ENCODE peak calls at places on chromosomes 11 and 22, in six cellular contexts. Z, O, V, P, Q and L are unnamed samples.

GRCh38 chr22:37316405-37316804 is 34.1 kb downstream of the CYTH4 start:
- DNase-seq in Z (no peak), O (no peak), V (no peak), P (no peak), Q (no peak), L (no peak)

GRCh38 chr22:22462813-22463567 is 45.6 kb downstream of the ZNF280B start:
- DNase-seq in Z (no peak), O (no peak), V (no peak), P (no peak), Q (no peak), L (no peak)

GRCh38 chr22:39528080-39528661 is 4.4 kb downstream of the RPS19BP1 start:
- DNase-seq in Z (no peak), O (no peak), V (no peak), P (no peak), Q (no peak), L (no peak)

GRCh38 chr22:29154364-29155048 is 51.2 kb upstream of the EMID1 start:
- DNase-seq in Z (peak; percentile 57), O (peak; percentile 60), V (peak; percentile 78), P (peak; percentile 69), Q (peak; percentile 25), L (no peak)

GRCh38 chr11:122235615-122236014 is 119.6 kb upstream of the BLID start:
- DNase-seq in Z (no peak), O (no peak), V (no peak), P (peak; percentile 73), Q (no peak), L (peak; percentile 93)

GRCh38 chr11:15942126-15942525 is 414.2 kb downstream of the SOX6 start:
- DNase-seq in Z (no peak), O (no peak), V (no peak), P (no peak), Q (no peak), L (no peak)

GRCh38 chr11:45922425-45923082 is at the start of gene LARGE2:
- DNase-seq in Z (no peak), O (no peak), V (peak; percentile 60), P (peak; percentile 87), Q (no peak), L (no peak)

GRCh38 chr11:124517314-124517713 is 26.1 kb downstream of the OR8B12 start:
- DNase-seq in Z (no peak), O (no peak), V (no peak), P (no peak), Q (no peak), L (no peak)

GRCh38 chr22:50507421-50507990 is at the start of gene LMF2:
- DNase-seq in Z (peak; percentile 82), O (peak; percentile 86), V (peak; percentile 95), P (peak; percentile 92), Q (no peak), L (peak; percentile 99)

GRCh38 chr11:35969089-35970046 is 25.5 kb downstream of the LDLRAD3 start:
- DNase-seq in Z (no peak), O (no peak), V (no peak), P (peak; percentile 21), Q (no peak), L (no peak)

GRCh38 chr11:41309716-41310115 is 149.7 kb downstream of the LRRC4C start:
- DNase-seq in Z (no peak), O (no peak), V (no peak), P (no peak), Q (no peak), L (no peak)

GRCh38 chr22:33126881-33127280 is 68.7 kb upstream of the SYN3 start:
- DNase-seq in Z (no peak), O (no peak), V (no peak), P (no peak), Q (no peak), L (no peak)

GRCh38 chr11:44090539-44090938 is 4.9 kb upstream of the EXT2 start:
- DNase-seq in Z (no peak), O (no peak), V (no peak), P (no peak), Q (no peak), L (no peak)

GRCh38 chr11:12269104-12269441 is 108.3 kb upstream of the PARVA start:
- DNase-seq in Z (no peak), O (no peak), V (no peak), P (peak; percentile 57), Q (no peak), L (no peak)

GRCh38 chr22:21632237-21632895 is at the start of gene CCDC116:
- DNase-seq in Z (no peak), O (peak; percentile 79), V (no peak), P (no peak), Q (no peak), L (no peak)

GRCh38 chr11:86370171-86370570 is 4.5 kb upstream of the CCDC81 start:
- DNase-seq in Z (no peak), O (no peak), V (no peak), P (no peak), Q (no peak), L (no peak)

GRCh38 chr11:46338988-46339666 is 8.1 kb upstream of the DGKZ start:
- DNase-seq in Z (no peak), O (no peak), V (no peak), P (peak; percentile 25), Q (no peak), L (no peak)

GRCh38 chr11:59957094-59957493 is 6.7 kb upstream of the OOSP4A start:
- DNase-seq in Z (no peak), O (no peak), V (no peak), P (no peak), Q (no peak), L (no peak)

GRCh38 chr11:77147668-77148321 is 19.7 kb downstream of the MYO7A start:
- DNase-seq in Z (no peak), O (peak; percentile 50), V (no peak), P (peak; percentile 19), Q (no peak), L (no peak)

GRCh38 chr22:49617264-49617663 is 210.4 kb downstream of the BRD1 start:
- DNase-seq in Z (no peak), O (no peak), V (peak; percentile 28), P (no peak), Q (no peak), L (no peak)

GRCh38 chr22:48104786-48105185 is 1342.3 kb downstream of the TBC1D22A start:
- DNase-seq in Z (no peak), O (no peak), V (no peak), P (no peak), Q (no peak), L (peak; percentile 70)

GRCh38 chr11:58442136-58442535 is at the start of gene OR5B12:
- DNase-seq in Z (no peak), O (no peak), V (no peak), P (no peak), Q (no peak), L (no peak)

GRCh38 chr11:121581607-121582006 is 128.8 kb upstream of the SORL1-AS1 start:
- DNase-seq in Z (no peak), O (no peak), V (no peak), P (no peak), Q (no peak), L (no peak)

DNA sequence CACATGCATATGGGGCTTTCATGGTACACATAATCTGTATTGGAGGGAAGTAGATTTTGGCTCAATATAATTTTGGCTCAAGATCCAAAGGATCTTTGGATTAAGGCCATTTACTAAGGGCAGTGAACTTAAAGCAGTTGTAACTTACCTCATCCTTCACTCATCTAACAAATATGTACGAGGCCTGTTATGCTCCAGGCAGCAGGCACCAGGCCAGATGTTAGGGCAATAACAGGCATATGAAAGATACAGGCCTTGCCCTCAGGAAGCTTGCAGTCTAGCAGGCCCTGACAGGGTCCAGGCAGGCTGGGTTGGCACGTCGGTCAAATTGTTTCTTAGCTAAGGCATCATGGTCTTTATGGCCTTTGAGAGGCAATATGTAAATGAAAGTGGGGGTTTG is 44.6 kb downstream of the LIF start:
- DNase-seq in Z (no peak), O (no peak), V (no peak), P (no peak), Q (no peak), L (no peak)
- H3K27ac ChIP-seq in Z (peak overlapping the region; percentile 77), O (no peak overlapping the region), V (no peak overlapping the region), P (peak overlapping the region; percentile 54), Q (no peak overlapping the region), L (no peak overlapping the region)

GRCh38 chr22:31945478-31945815 is 1.1 kb downstream of the YWHAH start:
- DNase-seq in Z (no peak), O (peak; percentile 52), V (no peak), P (no peak), Q (no peak), L (no peak)

GRCh38 chr22:31945971-31946680 is 1.8 kb downstream of the YWHAH start:
- DNase-seq in Z (no peak), O (no peak), V (no peak), P (no peak), Q (no peak), L (no peak)

GRCh38 chr22:31947296-31947695 is 3.0 kb downstream of the YWHAH start:
- DNase-seq in Z (peak; percentile 49), O (peak; percentile 85), V (no peak), P (peak; percentile 36), Q (no peak), L (no peak)

GRCh38 chr22:31950226-31950625 is 5.9 kb downstream of the YWHAH start:
- DNase-seq in Z (no peak), O (no peak), V (peak; percentile 72), P (no peak), Q (no peak), L (no peak)

GRCh38 chr22:31948002-31948401 is 3.7 kb downstream of the YWHAH start:
- DNase-seq in Z (no peak), O (no peak), V (no peak), P (peak; percentile 70), Q (no peak), L (no peak)
- H3K27ac ChIP-seq in Z (no peak overlapping the region), O (no peak overlapping the region), V (peak overlapping the region; percentile 96), P (no peak overlapping the region), Q (peak overlapping the region; percentile 96), L (peak overlapping the region; percentile 99)

GRCh38 chr11:1484716-1485503 is 1.7 kb downstream of the MOB2 start:
- DNase-seq in Z (no peak), O (no peak), V (peak; percentile 88), P (no peak), Q (no peak), L (no peak)

GRCh38 chr11:1485504-1485885 is 1.1 kb downstream of the MOB2 start:
- DNase-seq in Z (no peak), O (no peak), V (peak; percentile 66), P (no peak), Q (no peak), L (no peak)

GRCh38 chr11:1487091-1487850 is 692 bp upstream of the MOB2 start:
- DNase-seq in Z (no peak), O (no peak), V (no peak), P (no peak), Q (no peak), L (no peak)

GRCh38 chr11:1487851-1488574 is 1.4 kb upstream of the MOB2 start:
- DNase-seq in Z (no peak), O (no peak), V (peak; percentile 74), P (no peak), Q (no peak), L (no peak)

GRCh38 chr11:1486054-1486825 is at the start of gene MOB2:
- DNase-seq in Z (no peak), O (no peak), V (peak; percentile 96), P (peak; percentile 66), Q (no peak), L (no peak)
- H3K27ac ChIP-seq in Z (peak within 1 kb of the TSS; percentile 83), O (peak within 1 kb of the TSS; percentile 23), V (peak within 1 kb of the TSS; percentile 94), P (peak within 1 kb of the TSS; percentile 46), Q (peak within 1 kb of the TSS; percentile 99), L (peak within 1 kb of the TSS; percentile 89)

DNA sequence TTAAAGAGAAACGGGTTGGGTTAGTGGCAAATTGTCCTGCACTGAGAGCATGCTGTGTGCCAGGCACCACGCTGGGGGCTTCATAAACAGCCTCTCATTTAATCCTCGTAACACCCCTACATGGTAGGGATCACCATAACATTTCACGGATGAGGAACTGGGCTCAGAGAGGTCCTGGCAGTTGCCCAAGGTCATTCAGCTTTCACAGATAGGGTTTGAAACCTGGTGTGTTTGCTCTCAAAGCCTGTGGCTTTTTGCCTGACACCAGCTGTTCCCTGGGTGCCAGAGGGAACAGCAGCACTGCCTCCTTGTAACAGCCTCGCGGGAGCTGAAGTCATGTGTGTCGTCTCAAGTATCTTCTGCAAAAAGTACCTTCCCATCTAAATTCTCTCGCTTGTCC is 423.7 kb downstream of the MN1 start:
- DNase-seq in Z (no peak), O (no peak), V (no peak), P (peak; percentile 97), Q (no peak), L (peak; percentile 45)
- H3K27ac ChIP-seq in Z (no peak overlapping the region), O (no peak overlapping the region), V (no peak overlapping the region), P (peak overlapping the region; percentile 68), Q (no peak overlapping the region), L (no peak overlapping the region)